ENCODE peak calls at places on chromosomes 5 and 9, in eight cellular contexts. R, O, Q, L, D, I, P and F are unnamed samples.

GRCh38 chr5:77138981-77139380 is 51.9 kb upstream of the ZBED3 start:
- DNase-seq in Q (no peak), I (peak; percentile 56), D (peak; percentile 10), L (no peak), P (no peak), R (no peak), O (peak; percentile 80), F (no peak)

GRCh38 chr5:169350016-169350415 is 49.1 kb upstream of the SLIT3 start:
- DNase-seq in O (peak; percentile 88), R (no peak), L (no peak), I (no peak), P (peak; percentile 18), D (no peak), Q (no peak), F (no peak)

GRCh38 chr9:4548796-4549725 is 58.8 kb downstream of the SLC1A1 start:
- DNase-seq in I (peak; percentile 75), P (no peak), L (peak; percentile 32), R (peak; percentile 22), D (peak; percentile 43), Q (no peak), O (peak; percentile 39), F (no peak)

GRCh38 chr5:10485142-10485795 is 43.6 kb downstream of the ROPN1L start:
- DNase-seq in D (peak; percentile 41), O (no peak), L (peak; percentile 67), Q (no peak), R (peak; percentile 65), P (peak; percentile 94), I (peak; percentile 97), F (peak; percentile 24)

GRCh38 chr5:54900906-54901725 is 84.3 kb downstream of the ESM1 start:
- DNase-seq in Q (no peak), R (no peak), P (peak; percentile 83), L (no peak), O (peak; percentile 94), I (no peak), D (no peak), F (no peak)

GRCh38 chr9:105881654-105882349 is 187.5 kb downstream of the TMEM38B start:
- DNase-seq in Q (peak; percentile 72), L (no peak), O (peak; percentile 61), R (peak; percentile 53), I (peak; percentile 81), D (peak; percentile 70), P (peak; percentile 10), F (peak; percentile 15)

GRCh38 chr9:77523891-77524290 is 124.2 kb downstream of the GNA14 start:
- DNase-seq in L (no peak), Q (no peak), O (no peak), R (no peak), I (no peak), P (no peak), D (no peak), F (no peak)

GRCh38 chr9:133113928-133114351 is 7.1 kb downstream of the RALGDS start:
- DNase-seq in I (no peak), R (peak; percentile 41), L (peak; percentile 59), O (no peak), Q (peak; percentile 46), D (no peak), P (no peak), F (no peak)

GRCh38 chr5:43573058-43573457 is 16.2 kb upstream of the PAIP1 start:
- DNase-seq in I (no peak), Q (no peak), O (peak; percentile 49), D (no peak), L (no peak), P (no peak), R (no peak), F (no peak)

GRCh38 chr5:16061163-16061562 is 118.4 kb downstream of the MARCHF11 start:
- DNase-seq in R (no peak), Q (no peak), D (no peak), O (no peak), P (no peak), L (no peak), I (no peak), F (no peak)

GRCh38 chr9:5263568-5264218 is 32.5 kb downstream of the INSL4 start:
- DNase-seq in R (no peak), O (peak; percentile 30), P (no peak), L (no peak), I (peak; percentile 73), Q (no peak), D (peak; percentile 48), F (peak; percentile 11)

GRCh38 chr5:587403-587802 is 24.7 kb upstream of the CEP72 start:
- DNase-seq in L (no peak), O (no peak), Q (no peak), P (no peak), R (no peak), D (no peak), I (no peak), F (no peak)

GRCh38 chr9:134701581-134702259 is 60.1 kb downstream of the COL5A1 start:
- DNase-seq in L (no peak), I (no peak), R (no peak), Q (no peak), P (no peak), O (no peak), D (no peak), F (no peak)

GRCh38 chr5:38434981-38435710 is 121.3 kb downstream of the LIFR start:
- DNase-seq in R (no peak), P (no peak), D (no peak), I (no peak), Q (no peak), L (no peak), O (peak; percentile 84), F (no peak)

GRCh38 chr9:131006601-131007000 is 2.4 kb upstream of the LAMC3 start:
- DNase-seq in R (no peak), I (no peak), L (no peak), P (no peak), O (no peak), Q (no peak), D (no peak), F (no peak)

GRCh38 chr5:134649163-134649916 is 755 bp downstream of the SEC24A start:
- DNase-seq in L (no peak), O (peak; percentile 54), I (peak; percentile 7), D (no peak), Q (no peak), P (no peak), R (no peak), F (peak; percentile 45)

GRCh38 chr5:174725991-174726601 is 1.7 kb downstream of the MSX2 start:
- DNase-seq in R (no peak), I (peak; percentile 85), P (no peak), Q (no peak), D (no peak), O (no peak), L (no peak), F (no peak)
- H3K4me3 ChIP-seq in R (peak overlapping the region; percentile 82), I (peak overlapping the region; percentile 90), P (peak overlapping the region; percentile 69), Q (no peak overlapping the region), D (no peak overlapping the region), O (no peak overlapping the region), L (no peak overlapping the region), F (no peak overlapping the region)

DNA sequence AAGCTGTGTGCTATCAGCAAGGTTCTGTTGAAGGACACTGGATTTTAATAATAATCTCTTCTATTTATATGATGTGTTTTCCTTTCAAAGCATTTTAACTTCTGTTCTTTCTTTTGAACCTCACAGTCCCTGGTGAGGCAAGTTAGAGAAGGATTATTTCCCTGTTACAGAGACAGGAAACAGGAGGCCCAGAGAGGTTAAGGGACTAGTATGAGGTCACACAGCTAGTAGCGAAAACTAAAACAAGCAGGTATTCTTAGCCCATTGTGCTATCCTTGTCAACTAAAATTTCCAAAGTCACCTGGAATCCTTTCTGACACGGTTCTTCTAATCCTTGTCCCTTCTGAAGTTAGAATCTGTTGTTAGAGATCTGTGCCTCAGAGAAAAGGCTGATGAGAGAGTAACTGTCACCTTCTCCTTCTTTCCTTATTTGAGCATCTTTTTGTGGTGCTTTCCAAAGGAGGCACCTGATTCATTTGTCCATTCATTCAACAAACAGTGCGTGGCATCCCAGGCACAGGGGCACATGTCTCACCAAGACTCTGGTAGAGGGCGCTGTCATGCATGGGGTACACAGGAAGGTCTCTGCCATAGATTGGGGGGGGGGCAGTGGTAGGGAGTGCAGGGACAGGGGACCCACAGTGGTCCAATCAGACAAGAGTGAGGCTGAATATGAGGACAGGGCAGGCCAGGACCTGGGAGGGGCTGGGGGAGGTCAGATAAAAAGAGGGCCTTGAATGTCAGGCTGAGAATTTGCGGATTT is 61.5 kb downstream of the CRB2 start:
- DNase-seq in P (no peak), L (no peak), O (no peak), I (no peak), R (no peak), Q (no peak), D (no peak), F (no peak)
- H3K27ac ChIP-seq in P (no peak overlapping the region), L (no peak overlapping the region), O (no peak overlapping the region), I (no peak overlapping the region), R (no peak overlapping the region), Q (no peak overlapping the region), D (no peak overlapping the region), F (no peak overlapping the region)

GRCh38 chr9:34612788-34613390 is 992 bp upstream of the RPP25L start:
- DNase-seq in Q (peak; percentile 59), R (peak; percentile 68), D (peak; percentile 86), P (no peak), L (peak; percentile 81), I (peak; percentile 81), O (peak; percentile 90), F (peak; percentile 66)

GRCh38 chr9:34607331-34607730 is 4.6 kb downstream of the RPP25L start:
- DNase-seq in I (no peak), R (no peak), Q (no peak), P (no peak), O (no peak), L (no peak), D (no peak), F (no peak)

GRCh38 chr9:34611811-34612787 is at the start of gene RPP25L:
- DNase-seq in R (peak; percentile 87), L (peak; percentile 91), D (peak; percentile 93), O (peak; percentile 95), P (peak; percentile 42), I (peak; percentile 80), Q (peak; percentile 76), F (peak; percentile 79)

GRCh38 chr9:34611251-34611810 is 566 bp downstream of the RPP25L start:
- DNase-seq in O (peak; percentile 30), P (no peak), I (no peak), R (no peak), Q (no peak), D (no peak), L (peak; percentile 18), F (no peak)

GRCh38 chr9:34610434-34611206 is 1.3 kb downstream of the RPP25L start:
- DNase-seq in R (no peak), I (no peak), Q (no peak), P (no peak), D (no peak), O (no peak), L (peak; percentile 24), F (no peak)
- H3K4me3 ChIP-seq in R (peak overlapping the region; percentile 89), I (no peak overlapping the region), Q (no peak overlapping the region), P (peak overlapping the region; percentile 86), D (peak overlapping the region; percentile 91), O (peak overlapping the region; percentile 94), L (peak overlapping the region; percentile 77), F (peak overlapping the region; percentile 75)

DNA sequence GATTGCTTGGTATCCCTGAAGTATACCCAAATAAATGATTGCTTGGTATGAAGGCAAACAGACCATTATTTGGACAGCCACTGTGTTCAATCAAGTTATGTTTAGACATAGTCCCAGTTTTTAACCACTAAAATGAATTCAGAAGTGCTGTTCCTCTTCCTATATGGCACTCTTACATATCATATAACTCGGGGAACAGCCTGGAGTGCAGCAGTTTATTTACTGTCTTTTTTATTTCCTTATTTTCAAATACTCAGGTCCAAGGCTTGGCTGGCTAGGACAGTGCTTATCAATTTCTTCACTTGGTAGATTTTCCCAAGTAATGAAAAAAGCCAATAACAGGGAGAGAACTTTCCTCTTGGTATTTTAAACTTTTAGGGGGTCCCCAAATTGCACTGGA is 58.6 kb upstream of the CCDC112 start:
- DNase-seq in L (no peak), O (no peak), D (no peak), P (no peak), Q (no peak), R (no peak), I (no peak), F (no peak)
- H3K27ac ChIP-seq in L (no peak overlapping the region), O (no peak overlapping the region), D (no peak overlapping the region), P (no peak overlapping the region), Q (no peak overlapping the region), R (no peak overlapping the region), I (no peak overlapping the region), F (no peak overlapping the region)